ENCODE peak calls at places on chromosomes 2 and 18, in five cellular contexts. S is GM23248, P is MM.1S, C is neural progenitor cell, G is HCT116. B is an unnamed sample.

GRCh38 chr18:57135705-57136104 is 11.2 kb upstream of the BOD1L2 start:
- DNase-seq in S (no peak), P (no peak), C (no peak), G (no peak), B (peak)

GRCh38 chr2:32851777-32852439 is 94.8 kb upstream of the LTBP1 start:
- DNase-seq in S (peak), P (no peak), C (no peak), G (no peak), B (no peak)

GRCh38 chr18:8091042-8091441 is 518.2 kb upstream of the RAB12 start:
- DNase-seq in S (peak), P (no peak), C (no peak), G (no peak), B (no peak)

GRCh38 chr2:183250472-183250871 is 126.2 kb downstream of the NUP35 start:
- DNase-seq in S (peak), P (no peak), C (no peak), G (no peak), B (no peak)

GRCh38 chr2:217918220-217919024 is 84.4 kb downstream of the TNS1 start:
- DNase-seq in S (peak), P (no peak), C (peak), G (no peak), B (peak)

GRCh38 chr2:101614127-101614759 is 83.3 kb upstream of the MAP4K4 start:
- DNase-seq in S (no peak), P (no peak), C (no peak), G (no peak), B (no peak)

GRCh38 chr2:39734451-39734850 is 44.6 kb downstream of the THUMPD2 start:
- DNase-seq in S (no peak), P (no peak), C (no peak), G (no peak), B (no peak)

GRCh38 chr18:75211721-75212625 is 1.4 kb downstream of the TSHZ1 start:
- DNase-seq in S (peak), P (peak), C (peak), G (no peak), B (peak)

GRCh38 chr18:47595816-47596501 is 334.5 kb downstream of the SMAD2 start:
- DNase-seq in S (peak), P (no peak), C (peak), G (peak), B (peak)

GRCh38 chr2:224440988-224441387 is 39.1 kb upstream of the FAM124B start:
- DNase-seq in S (peak), P (no peak), C (no peak), G (no peak), B (no peak)

GRCh38 chr18:59300676-59301285 is 17.7 kb downstream of the CPLX4 start:
- DNase-seq in S (no peak), P (peak), C (no peak), G (no peak), B (peak)

GRCh38 chr18:5620284-5620683 is 76.5 kb upstream of the EPB41L3 start:
- DNase-seq in S (peak), P (no peak), C (no peak), G (no peak), B (no peak)

GRCh38 chr2:128008089-128008672 is 19.7 kb downstream of the SAP130 start:
- DNase-seq in S (no peak), P (no peak), C (no peak), G (no peak), B (no peak)

GRCh38 chr2:119126650-119127049 is 31.9 kb downstream of the C1QL2 start:
- DNase-seq in S (peak), P (no peak), C (peak), G (peak), B (no peak)

GRCh38 chr2:64525323-64525625 is 1.1 kb downstream of the AFTPH start:
- DNase-seq in S (peak), P (peak), C (no peak), G (no peak), B (peak)

GRCh38 chr18:23337599-23338444 is 115.3 kb upstream of the RIOK3 start:
- DNase-seq in S (peak), P (no peak), C (peak), G (peak), B (peak)

GRCh38 chr2:127404466-127405251 is 13.6 kb upstream of the PROC start:
- DNase-seq in S (no peak), P (no peak), C (no peak), G (no peak), B (no peak)

GRCh38 chr2:96616128-96616527 is 22.0 kb downstream of the KANSL3 start:
- DNase-seq in S (no peak), P (no peak), C (no peak), G (no peak), B (no peak)
- H3K9ac ChIP-seq in S (no peak), P (no peak), C (no peak), G (no peak), B (no peak)

GRCh38 chr2:237227190-237227988 is 141.7 kb downstream of the COPS8 start:
- DNase-seq in S (peak), P (no peak), C (no peak), G (peak), B (peak)
- TF ChIP-seq EZH2phosphoT487 in S (no peak), P (no peak), C (no peak), G (no peak), B (no peak)

GRCh38 chr2:222309766-222310165 is 11.0 kb upstream of the PAX3 start:
- DNase-seq in S (no peak), P (no peak), C (no peak), G (no peak), B (no peak)

GRCh38 chr2:222309361-222309760 is 10.6 kb upstream of the PAX3 start:
- DNase-seq in S (no peak), P (no peak), C (no peak), G (no peak), B (no peak)

GRCh38 chr2:222311978-222312738 is 13.4 kb upstream of the PAX3 start:
- DNase-seq in S (no peak), P (no peak), C (peak), G (no peak), B (no peak)

GRCh38 chr2:222310747-222311320 is 12.0 kb upstream of the PAX3 start:
- DNase-seq in S (no peak), P (no peak), C (no peak), G (no peak), B (no peak)

GRCh38 chr2:222311321-222311977 is 12.7 kb upstream of the PAX3 start:
- DNase-seq in S (no peak), P (no peak), C (peak), G (no peak), B (no peak)
- TF ChIP-seq EZH2 in S (peak), P (no peak), C (peak), G (no peak), B (no peak)

DNA sequence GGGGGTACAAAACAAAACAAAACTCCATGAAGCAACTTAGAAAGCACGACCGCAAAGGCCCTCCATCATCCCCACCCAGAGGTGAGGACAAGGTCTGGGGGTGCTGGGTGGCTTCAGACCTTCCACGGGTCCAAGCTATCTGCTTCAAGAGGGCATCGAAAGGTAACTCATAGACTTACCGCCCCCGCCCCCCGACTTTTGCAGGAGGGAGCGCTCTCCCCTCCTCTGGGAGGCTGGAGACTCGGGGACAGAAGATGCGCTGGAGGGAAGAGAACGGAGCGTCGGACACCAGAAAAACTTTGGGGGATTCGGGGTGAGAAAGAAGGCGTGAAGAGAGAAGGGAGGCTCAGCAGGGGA is 300 bp upstream of the STON1 start:
- DNase-seq in S (no peak), P (no peak), C (no peak), G (no peak), B (no peak)
- H3K9ac ChIP-seq in S (peak), P (no peak), C (no peak), G (no peak), B (no peak)